ENCODE peak calls at places on chromosomes 1 and 21, in five cellular contexts. One of them, this sample, is unnamed.

GRCh38 chr1:3501856-3502665 is 47.6 kb downstream of the ARHGEF16 start:
- DNase-seq in A549: peak
- DNase-seq in gastrocnemius medialis: peak
- DNase-seq in stomach: peak
- DNase-seq in Peyer's patch: peak
- DNase-seq in this sample: no peak

GRCh38 chr1:51264470-51264869 is 28.4 kb downstream of the RNF11 start:
- DNase-seq in A549: no peak
- DNase-seq in gastrocnemius medialis: no peak
- DNase-seq in stomach: no peak
- DNase-seq in Peyer's patch: no peak
- DNase-seq in this sample: peak

GRCh38 chr1:98048234-98048633 is 127.4 kb upstream of the DPYD start:
- DNase-seq in A549: peak
- DNase-seq in gastrocnemius medialis: peak
- DNase-seq in stomach: peak
- DNase-seq in Peyer's patch: peak
- DNase-seq in this sample: no peak

GRCh38 chr1:117794073-117794472 is 135.3 kb downstream of the GDAP2 start:
- DNase-seq in A549: no peak
- DNase-seq in gastrocnemius medialis: no peak
- DNase-seq in stomach: no peak
- DNase-seq in Peyer's patch: no peak
- DNase-seq in this sample: no peak

GRCh38 chr1:97396463-97396862 is 524.4 kb downstream of the DPYD start:
- DNase-seq in A549: no peak
- DNase-seq in gastrocnemius medialis: no peak
- DNase-seq in stomach: no peak
- DNase-seq in Peyer's patch: no peak
- DNase-seq in this sample: no peak

GRCh38 chr1:206506803-206507394 is 432 bp upstream of the RASSF5 start:
- DNase-seq in A549: no peak
- DNase-seq in gastrocnemius medialis: no peak
- DNase-seq in stomach: peak
- DNase-seq in Peyer's patch: peak
- DNase-seq in this sample: no peak

GRCh38 chr1:229230893-229231753 is 39.8 kb upstream of the RAB4A start:
- DNase-seq in A549: peak
- DNase-seq in gastrocnemius medialis: no peak
- DNase-seq in stomach: no peak
- DNase-seq in Peyer's patch: no peak
- DNase-seq in this sample: peak

GRCh38 chr1:172863031-172863430 is 187.7 kb downstream of the TNFSF18 start:
- DNase-seq in A549: no peak
- DNase-seq in gastrocnemius medialis: no peak
- DNase-seq in stomach: no peak
- DNase-seq in Peyer's patch: no peak
- DNase-seq in this sample: no peak

GRCh38 chr1:104402178-104402577 is 652.5 kb downstream of the AMY1C start:
- DNase-seq in A549: no peak
- DNase-seq in gastrocnemius medialis: no peak
- DNase-seq in stomach: no peak
- DNase-seq in Peyer's patch: no peak
- DNase-seq in this sample: no peak

GRCh38 chr1:40818264-40818961 is 34.8 kb downstream of the KCNQ4 start:
- DNase-seq in A549: no peak
- DNase-seq in gastrocnemius medialis: no peak
- DNase-seq in stomach: peak
- DNase-seq in Peyer's patch: peak
- DNase-seq in this sample: no peak

GRCh38 chr21:23578027-23578426 is 2029.3 kb downstream of the MRPL39 start:
- DNase-seq in A549: no peak
- DNase-seq in gastrocnemius medialis: no peak
- DNase-seq in stomach: no peak
- DNase-seq in Peyer's patch: no peak
- DNase-seq in this sample: no peak

GRCh38 chr1:195150768-195151167 is 1457.5 kb downstream of the KCNT2 start:
- DNase-seq in A549: no peak
- DNase-seq in gastrocnemius medialis: no peak
- DNase-seq in stomach: no peak
- DNase-seq in Peyer's patch: no peak
- DNase-seq in this sample: no peak

GRCh38 chr1:24951337-24951736 is 21.3 kb upstream of the RUNX3 start:
- DNase-seq in A549: no peak
- DNase-seq in gastrocnemius medialis: no peak
- DNase-seq in stomach: no peak
- DNase-seq in Peyer's patch: peak
- DNase-seq in this sample: no peak

GRCh38 chr1:24946861-24947658 is 17.0 kb upstream of the RUNX3 start:
- DNase-seq in A549: no peak
- DNase-seq in gastrocnemius medialis: no peak
- DNase-seq in stomach: no peak
- DNase-seq in Peyer's patch: no peak
- DNase-seq in this sample: no peak

GRCh38 chr1:24945354-24946326 is 15.6 kb upstream of the RUNX3 start:
- DNase-seq in A549: no peak
- DNase-seq in gastrocnemius medialis: no peak
- DNase-seq in stomach: no peak
- DNase-seq in Peyer's patch: no peak
- DNase-seq in this sample: no peak

GRCh38 chr1:24949331-24949881 is 19.3 kb upstream of the RUNX3 start:
- DNase-seq in A549: no peak
- DNase-seq in gastrocnemius medialis: no peak
- DNase-seq in stomach: no peak
- DNase-seq in Peyer's patch: no peak
- DNase-seq in this sample: peak

DNA sequence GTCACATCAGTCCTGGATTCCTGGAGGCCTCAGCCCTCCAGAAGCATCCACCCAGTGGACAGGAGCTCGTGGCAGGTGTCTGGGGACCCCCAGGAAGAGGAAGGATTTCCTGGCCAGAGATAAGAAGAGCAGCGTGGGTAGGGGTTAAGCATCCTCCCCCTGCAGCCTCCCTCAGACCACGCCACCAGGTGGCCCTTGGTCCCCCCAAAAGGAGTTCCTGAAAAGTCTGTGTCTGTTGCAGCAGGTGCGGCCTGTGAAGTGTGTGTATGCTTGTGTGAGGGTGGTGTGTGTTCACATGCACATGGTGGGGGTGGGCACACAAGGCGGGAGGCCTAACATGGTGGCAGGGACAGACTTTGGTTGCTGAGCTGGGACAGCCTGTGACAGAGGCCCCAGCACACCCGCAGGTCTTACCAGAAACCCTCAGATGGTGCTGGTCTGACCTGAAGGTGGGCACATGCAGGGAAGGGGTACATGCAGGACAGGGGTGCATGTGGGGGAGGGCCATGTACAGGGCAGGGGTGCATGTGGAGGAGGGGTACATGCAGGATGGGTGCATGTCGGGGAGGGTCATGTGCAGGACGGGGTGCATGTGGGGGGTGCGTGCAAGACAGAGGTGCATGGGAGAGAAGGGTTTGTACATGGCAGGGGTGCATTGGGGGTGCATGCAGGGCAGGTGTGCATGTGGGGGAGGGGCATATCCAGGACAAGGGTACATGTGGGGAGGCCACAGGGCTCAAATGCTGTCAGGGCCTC is 18.2 kb upstream of the RUNX3 start:
- DNase-seq in A549: no peak
- DNase-seq in gastrocnemius medialis: no peak
- DNase-seq in stomach: no peak
- DNase-seq in Peyer's patch: no peak
- DNase-seq in this sample: no peak
- TF ChIP-seq POLR2A in A549: no peak
- TF ChIP-seq POLR2A in gastrocnemius medialis: no peak
- TF ChIP-seq POLR2A in stomach: no peak
- TF ChIP-seq POLR2A in Peyer's patch: no peak
- TF ChIP-seq POLR2A in this sample: no peak

GRCh38 chr1:116667577-116668105 is at the start of gene IGSF3:
- DNase-seq in A549: peak
- DNase-seq in gastrocnemius medialis: peak
- DNase-seq in stomach: peak
- DNase-seq in Peyer's patch: peak
- DNase-seq in this sample: peak
- TF ChIP-seq POLR2A in A549: peak
- TF ChIP-seq POLR2A in gastrocnemius medialis: no peak
- TF ChIP-seq POLR2A in stomach: no peak
- TF ChIP-seq POLR2A in Peyer's patch: peak
- TF ChIP-seq POLR2A in this sample: peak

GRCh38 chr21:25578070-25578961 is 29.0 kb downstream of the MRPL39 start:
- DNase-seq in A549: no peak
- DNase-seq in gastrocnemius medialis: no peak
- DNase-seq in stomach: no peak
- DNase-seq in Peyer's patch: no peak
- DNase-seq in this sample: no peak
- TF ChIP-seq POLR2A in A549: no peak
- TF ChIP-seq POLR2A in gastrocnemius medialis: no peak
- TF ChIP-seq POLR2A in stomach: no peak
- TF ChIP-seq POLR2A in Peyer's patch: no peak
- TF ChIP-seq POLR2A in this sample: no peak

GRCh38 chr1:241847540-241847795 is 536 bp upstream of the EXO1 start:
- DNase-seq in A549: no peak
- DNase-seq in gastrocnemius medialis: no peak
- DNase-seq in stomach: no peak
- DNase-seq in Peyer's patch: no peak
- DNase-seq in this sample: no peak

GRCh38 chr1:241848680-241849344 is 808 bp downstream of the EXO1 start:
- DNase-seq in A549: no peak
- DNase-seq in gastrocnemius medialis: no peak
- DNase-seq in stomach: no peak
- DNase-seq in Peyer's patch: no peak
- DNase-seq in this sample: no peak

GRCh38 chr1:241846862-241847539 is 1.0 kb upstream of the EXO1 start:
- DNase-seq in A549: no peak
- DNase-seq in gastrocnemius medialis: no peak
- DNase-seq in stomach: no peak
- DNase-seq in Peyer's patch: no peak
- DNase-seq in this sample: no peak

GRCh38 chr1:241849345-241849695 is 1.3 kb downstream of the EXO1 start:
- DNase-seq in A549: no peak
- DNase-seq in gastrocnemius medialis: no peak
- DNase-seq in stomach: no peak
- DNase-seq in Peyer's patch: no peak
- DNase-seq in this sample: no peak

GRCh38 chr1:241847796-241848668 is at the start of gene EXO1:
- DNase-seq in A549: peak
- DNase-seq in gastrocnemius medialis: peak
- DNase-seq in stomach: peak
- DNase-seq in Peyer's patch: peak
- DNase-seq in this sample: peak
- TF ChIP-seq POLR2A in A549: peak
- TF ChIP-seq POLR2A in gastrocnemius medialis: no peak
- TF ChIP-seq POLR2A in stomach: no peak
- TF ChIP-seq POLR2A in Peyer's patch: no peak
- TF ChIP-seq POLR2A in this sample: peak

GRCh38 chr1:33347650-33347992 is 26.7 kb upstream of the A3GALT2 start:
- DNase-seq in A549: peak
- DNase-seq in gastrocnemius medialis: no peak
- DNase-seq in stomach: no peak
- DNase-seq in Peyer's patch: no peak
- DNase-seq in this sample: peak

GRCh38 chr1:33348676-33349080 is 27.8 kb upstream of the A3GALT2 start:
- DNase-seq in A549: no peak
- DNase-seq in gastrocnemius medialis: no peak
- DNase-seq in stomach: no peak
- DNase-seq in Peyer's patch: no peak
- DNase-seq in this sample: no peak

GRCh38 chr1:33348194-33348593 is 27.3 kb upstream of the A3GALT2 start:
- DNase-seq in A549: no peak
- DNase-seq in gastrocnemius medialis: no peak
- DNase-seq in stomach: no peak
- DNase-seq in Peyer's patch: no peak
- DNase-seq in this sample: no peak

GRCh38 chr1:33349081-33349759 is 28.3 kb upstream of the A3GALT2 start:
- DNase-seq in A549: peak
- DNase-seq in gastrocnemius medialis: peak
- DNase-seq in stomach: peak
- DNase-seq in Peyer's patch: peak
- DNase-seq in this sample: peak

DNA sequence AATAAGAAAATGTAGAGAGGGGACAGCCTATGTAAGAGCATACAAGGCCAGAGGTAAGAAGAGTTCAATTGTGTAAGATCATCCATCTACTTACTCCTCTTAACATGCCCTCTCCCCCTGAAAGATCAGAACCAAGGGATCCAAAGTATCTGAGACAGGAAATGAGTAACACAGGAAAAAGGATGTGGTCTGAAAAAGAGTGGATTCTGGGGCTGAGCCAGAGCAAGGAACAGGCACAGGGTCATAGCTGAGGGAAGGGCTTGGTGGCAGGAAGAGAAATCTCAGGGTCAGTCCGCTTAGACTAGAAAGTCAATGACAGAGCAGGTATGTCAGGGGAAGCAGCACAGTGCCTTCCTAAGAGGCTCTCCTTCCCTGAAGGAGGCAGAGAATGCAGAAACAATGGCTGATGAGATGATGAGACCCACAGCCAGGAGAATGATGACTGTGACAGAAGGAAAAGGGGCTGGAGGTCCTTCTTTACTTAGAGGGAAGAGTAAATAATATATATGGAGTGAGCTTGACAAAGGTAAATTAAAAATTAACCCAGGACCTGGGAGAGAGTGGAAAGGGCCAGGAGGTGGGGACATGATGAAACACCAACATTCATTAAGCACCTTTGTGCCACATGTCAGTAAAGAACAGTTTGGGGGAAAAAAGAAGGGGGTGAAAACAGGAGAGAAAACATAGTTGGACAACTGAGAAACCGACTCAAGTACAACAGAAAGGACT is 26.2 kb upstream of the A3GALT2 start:
- DNase-seq in A549: peak
- DNase-seq in gastrocnemius medialis: peak
- DNase-seq in stomach: peak
- DNase-seq in Peyer's patch: no peak
- DNase-seq in this sample: peak
- TF ChIP-seq POLR2A in A549: no peak
- TF ChIP-seq POLR2A in gastrocnemius medialis: peak
- TF ChIP-seq POLR2A in stomach: no peak
- TF ChIP-seq POLR2A in Peyer's patch: peak
- TF ChIP-seq POLR2A in this sample: peak

GRCh38 chr1:46546210-46546609 is 5.2 kb downstream of the KNCN start:
- DNase-seq in A549: no peak
- DNase-seq in gastrocnemius medialis: no peak
- DNase-seq in stomach: no peak
- DNase-seq in Peyer's patch: no peak
- DNase-seq in this sample: no peak
- TF ChIP-seq POLR2A in A549: no peak
- TF ChIP-seq POLR2A in gastrocnemius medialis: no peak
- TF ChIP-seq POLR2A in stomach: no peak
- TF ChIP-seq POLR2A in Peyer's patch: no peak
- TF ChIP-seq POLR2A in this sample: no peak

This sample was measured in H54.